ENCODE peak calls at places on chromosomes 3 and 15, in seven cellular contexts. L is KBM-7; D is activated naive CD8-positive, alpha-beta T cell treated with anti-CD3 and anti-CD28 coated beads for 36 hours; S is T-helper 2 cell; U is iPS-NIHi11; Q is ecto neural progenitor cell; Y is activated CD4-positive, alpha-beta T cell treated with anti-CD3 and anti-CD28 coated beads, Interleukin-2, amount 50 U/mL, for 1 hour. P is an unnamed sample.

GRCh38 chr3:123485551-123485950 is 36.7 kb upstream of the ADCY5 start:
- DNase-seq in L (no peak), D (no peak), S (no peak), U (no peak), Q (no peak), Y (no peak), P (no peak)

GRCh38 chr3:114035146-114035545 is 21.2 kb downstream of the CCDC191 start:
- DNase-seq in L (no peak), D (no peak), S (no peak), U (no peak), Q (no peak), Y (no peak), P (no peak)

GRCh38 chr3:122794779-122795673 is at the start of gene SLC49A4:
- DNase-seq in L (peak; percentile 80), D (peak; percentile 79), S (peak; percentile 66), U (peak; percentile 92), Q (peak; percentile 92), Y (peak; percentile 52), P (no peak)

GRCh38 chr3:52068055-52068704 is 11.8 kb upstream of the DUSP7 start:
- DNase-seq in L (peak; percentile 19), D (no peak), S (no peak), U (no peak), Q (peak; percentile 58), Y (no peak), P (no peak)

GRCh38 chr3:181718416-181718815 is 6.7 kb downstream of the SOX2 start:
- DNase-seq in L (no peak), D (no peak), S (no peak), U (no peak), Q (no peak), Y (no peak), P (no peak)

GRCh38 chr3:184683900-184684560 is 27.8 kb downstream of the MAGEF1 start:
- DNase-seq in L (no peak), D (no peak), S (no peak), U (no peak), Q (no peak), Y (no peak), P (no peak)

GRCh38 chr3:170760174-170760526 is 109.8 kb downstream of the RPL22L1 start:
- DNase-seq in L (no peak), D (no peak), S (no peak), U (no peak), Q (no peak), Y (no peak), P (no peak)

GRCh38 chr3:177934001-177934891 is 602.0 kb upstream of the KCNMB2 start:
- DNase-seq in L (no peak), D (no peak), S (no peak), U (no peak), Q (no peak), Y (no peak), P (no peak)

GRCh38 chr3:126130981-126131750 is 47.2 kb upstream of the SLC41A3 start:
- DNase-seq in L (no peak), D (no peak), S (no peak), U (no peak), Q (peak; percentile 35), Y (no peak), P (no peak)

GRCh38 chr15:25501828-25502446 is 63.1 kb upstream of the UBE3A start:
- DNase-seq in L (peak; percentile 47), D (no peak), S (no peak), U (peak; percentile 32), Q (no peak), Y (no peak), P (peak; percentile 10)

GRCh38 chr15:64400583-64400982 is 12.9 kb downstream of the TRIP4 start:
- DNase-seq in L (no peak), D (no peak), S (no peak), U (no peak), Q (no peak), Y (no peak), P (no peak)

GRCh38 chr3:134367412-134367811 is 6.8 kb downstream of the AMOTL2 start:
- DNase-seq in L (no peak), D (no peak), S (no peak), U (no peak), Q (no peak), Y (no peak), P (no peak)

GRCh38 chr3:33278106-33278672 is 947 bp downstream of the FBXL2 start:
- DNase-seq in L (no peak), D (no peak), S (no peak), U (no peak), Q (no peak), Y (no peak), P (no peak)

GRCh38 chr15:89647191-89647851 is 7.9 kb downstream of the KIF7 start:
- DNase-seq in L (peak; percentile 69), D (peak; percentile 68), S (peak; percentile 36), U (peak; percentile 96), Q (peak; percentile 90), Y (peak; percentile 55), P (peak; percentile 17)

GRCh38 chr15:41013698-41014414 is 60.6 kb downstream of the CHAC1 start:
- DNase-seq in L (no peak), D (no peak), S (no peak), U (no peak), Q (no peak), Y (no peak), P (peak; percentile 49)

GRCh38 chr3:33064929-33065328 is 32.0 kb downstream of the GLB1 start:
- DNase-seq in L (peak; percentile 11), D (no peak), S (peak; percentile 19), U (no peak), Q (no peak), Y (peak; percentile 48), P (peak; percentile 26)

GRCh38 chr3:169457807-169458206 is 205.7 kb downstream of the MECOM start:
- DNase-seq in L (no peak), D (no peak), S (no peak), U (no peak), Q (no peak), Y (no peak), P (no peak)

GRCh38 chr3:175258763-175259162 is 399.6 kb downstream of the NAALADL2 start:
- DNase-seq in L (no peak), D (no peak), S (no peak), U (no peak), Q (no peak), Y (no peak), P (no peak)

GRCh38 chr3:114285648-114286230 is 8.1 kb upstream of the TIGIT start:
- DNase-seq in L (no peak), D (no peak), S (no peak), U (no peak), Q (no peak), Y (no peak), P (no peak)

GRCh38 chr3:26369133-26369532 is 253.4 kb upstream of the LRRC3B start:
- DNase-seq in L (no peak), D (no peak), S (no peak), U (peak; percentile 33), Q (no peak), Y (no peak), P (no peak)

GRCh38 chr15:55283295-55284147 is 6.1 kb downstream of the RAB27A start:
- DNase-seq in L (no peak), D (no peak), S (no peak), U (no peak), Q (no peak), Y (no peak), P (no peak)

GRCh38 chr3:188520466-188520865 is 366.5 kb downstream of the LPP start:
- DNase-seq in L (no peak), D (no peak), S (no peak), U (no peak), Q (no peak), Y (no peak), P (no peak)